ENCODE peak calls at places on chromosomes 4 and X, in eight cellular contexts. One of them, this sample, is unnamed. For H3K4me1 and H3K9me3, the result is how much of the 10 kb centered on the place peaks cover.

GRCh38 chr4:15531792-15532191 is 62.1 kb downstream of the CC2D2A start:
- DNase-seq in pancreas: no peak
- DNase-seq in esophagus muscularis mucosa: no peak
- DNase-seq in tibial nerve: no peak
- DNase-seq in GM23248: no peak
- DNase-seq in colonic mucosa: no peak
- DNase-seq in upper lobe of right lung: no peak
- DNase-seq in CD8-positive, alpha-beta T cell: no peak
- DNase-seq in this sample: no peak

GRCh38 chrX:127128282-127128681 is 308.8 kb downstream of the PRR32 start:
- DNase-seq in tibial nerve: no peak
- DNase-seq in pancreas: no peak
- DNase-seq in upper lobe of right lung: no peak
- DNase-seq in GM23248: no peak
- DNase-seq in CD8-positive, alpha-beta T cell: no peak
- DNase-seq in esophagus muscularis mucosa: no peak
- DNase-seq in colonic mucosa: no peak
- DNase-seq in this sample: no peak

GRCh38 chrX:34764842-34765241 is 107.8 kb upstream of the TMEM47 start:
- DNase-seq in colonic mucosa: no peak
- DNase-seq in CD8-positive, alpha-beta T cell: no peak
- DNase-seq in esophagus muscularis mucosa: no peak
- DNase-seq in GM23248: no peak
- DNase-seq in pancreas: no peak
- DNase-seq in upper lobe of right lung: no peak
- DNase-seq in tibial nerve: no peak
- DNase-seq in this sample: no peak

GRCh38 chr4:16155503-16156169 is 70.6 kb downstream of the TAPT1 start:
- DNase-seq in CD8-positive, alpha-beta T cell: no peak
- DNase-seq in colonic mucosa: no peak
- DNase-seq in pancreas: no peak
- DNase-seq in GM23248: no peak
- DNase-seq in tibial nerve: no peak
- DNase-seq in esophagus muscularis mucosa: no peak
- DNase-seq in upper lobe of right lung: no peak
- DNase-seq in this sample: no peak

GRCh38 chrX:18887177-18887820 is 96.6 kb downstream of the PHKA2 start:
- DNase-seq in upper lobe of right lung: peak
- DNase-seq in pancreas: no peak
- DNase-seq in GM23248: peak
- DNase-seq in esophagus muscularis mucosa: no peak
- DNase-seq in tibial nerve: no peak
- DNase-seq in colonic mucosa: peak
- DNase-seq in CD8-positive, alpha-beta T cell: no peak
- DNase-seq in this sample: no peak

GRCh38 chr4:106245176-106245575 is 70.8 kb downstream of the TBCK start:
- DNase-seq in esophagus muscularis mucosa: no peak
- DNase-seq in CD8-positive, alpha-beta T cell: no peak
- DNase-seq in colonic mucosa: no peak
- DNase-seq in upper lobe of right lung: no peak
- DNase-seq in GM23248: no peak
- DNase-seq in tibial nerve: no peak
- DNase-seq in pancreas: no peak
- DNase-seq in this sample: no peak

GRCh38 chrX:17192111-17192510 is 182.9 kb upstream of the NHS start:
- DNase-seq in esophagus muscularis mucosa: no peak
- DNase-seq in colonic mucosa: no peak
- DNase-seq in CD8-positive, alpha-beta T cell: no peak
- DNase-seq in upper lobe of right lung: no peak
- DNase-seq in GM23248: no peak
- DNase-seq in pancreas: no peak
- DNase-seq in tibial nerve: no peak
- DNase-seq in this sample: no peak

GRCh38 chrX:48467331-48467761 is 2.7 kb downstream of the SLC38A5 start:
- DNase-seq in CD8-positive, alpha-beta T cell: no peak
- DNase-seq in upper lobe of right lung: no peak
- DNase-seq in pancreas: no peak
- DNase-seq in GM23248: peak
- DNase-seq in colonic mucosa: no peak
- DNase-seq in esophagus muscularis mucosa: no peak
- DNase-seq in tibial nerve: no peak
- DNase-seq in this sample: no peak

GRCh38 chr4:140151700-140152014 is 2.3 kb downstream of the MAML3 start:
- DNase-seq in colonic mucosa: peak
- DNase-seq in GM23248: peak
- DNase-seq in upper lobe of right lung: peak
- DNase-seq in CD8-positive, alpha-beta T cell: no peak
- DNase-seq in tibial nerve: peak
- DNase-seq in esophagus muscularis mucosa: peak
- DNase-seq in pancreas: peak
- DNase-seq in this sample: no peak

GRCh38 chr4:112895785-112896184 is 153.7 kb upstream of the ANK2 start:
- DNase-seq in tibial nerve: no peak
- DNase-seq in GM23248: peak
- DNase-seq in CD8-positive, alpha-beta T cell: no peak
- DNase-seq in colonic mucosa: no peak
- DNase-seq in pancreas: no peak
- DNase-seq in upper lobe of right lung: no peak
- DNase-seq in esophagus muscularis mucosa: no peak
- DNase-seq in this sample: no peak

GRCh38 chr4:159410076-159410777 is 307.3 kb downstream of the RAPGEF2 start:
- DNase-seq in tibial nerve: no peak
- DNase-seq in esophagus muscularis mucosa: no peak
- DNase-seq in upper lobe of right lung: no peak
- DNase-seq in GM23248: peak
- DNase-seq in colonic mucosa: no peak
- DNase-seq in CD8-positive, alpha-beta T cell: no peak
- DNase-seq in pancreas: no peak
- DNase-seq in this sample: no peak

GRCh38 chr4:143558823-143559756 is 45.6 kb downstream of the SMARCA5 start:
- DNase-seq in esophagus muscularis mucosa: no peak
- DNase-seq in CD8-positive, alpha-beta T cell: peak
- DNase-seq in colonic mucosa: peak
- DNase-seq in upper lobe of right lung: peak
- DNase-seq in tibial nerve: peak
- DNase-seq in pancreas: peak
- DNase-seq in GM23248: peak
- DNase-seq in this sample: peak

GRCh38 chr4:52983563-52984303 is 121.6 kb downstream of the RASL11B start:
- DNase-seq in GM23248: peak
- DNase-seq in colonic mucosa: peak
- DNase-seq in esophagus muscularis mucosa: no peak
- DNase-seq in tibial nerve: peak
- DNase-seq in upper lobe of right lung: no peak
- DNase-seq in CD8-positive, alpha-beta T cell: no peak
- DNase-seq in pancreas: no peak
- DNase-seq in this sample: no peak

DNA sequence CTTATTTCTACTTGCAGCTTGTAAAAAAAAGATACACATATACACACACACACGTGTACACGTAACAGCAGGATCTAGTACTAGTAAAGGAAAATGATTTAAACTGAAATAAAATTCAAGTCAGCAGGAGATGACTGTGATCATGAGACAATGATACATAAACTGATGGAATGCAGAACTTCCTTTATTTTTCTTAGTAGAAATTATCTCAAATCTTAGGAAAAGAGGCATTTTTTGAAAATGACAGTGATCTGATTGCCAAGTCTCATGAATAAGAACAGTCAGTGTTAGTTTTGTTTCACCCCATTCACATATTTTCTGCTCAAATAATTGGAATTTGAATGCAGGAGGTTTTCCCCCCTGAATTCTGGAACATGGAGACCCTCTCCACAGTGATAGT is 11.2 kb downstream of the APBB2 start:
- DNase-seq in upper lobe of right lung: no peak
- DNase-seq in CD8-positive, alpha-beta T cell: no peak
- DNase-seq in tibial nerve: no peak
- DNase-seq in GM23248: peak
- DNase-seq in esophagus muscularis mucosa: no peak
- DNase-seq in colonic mucosa: no peak
- DNase-seq in pancreas: no peak
- DNase-seq in this sample: no peak
- H3K4me1 ChIP-seq in upper lobe of right lung: under half
- H3K4me1 ChIP-seq in CD8-positive, alpha-beta T cell: under half
- H3K4me1 ChIP-seq in tibial nerve: under half
- H3K4me1 ChIP-seq in GM23248: half or more
- H3K4me1 ChIP-seq in esophagus muscularis mucosa: half or more
- H3K4me1 ChIP-seq in colonic mucosa: under half
- H3K4me1 ChIP-seq in pancreas: under half
- H3K4me1 ChIP-seq in this sample: under half

DNA sequence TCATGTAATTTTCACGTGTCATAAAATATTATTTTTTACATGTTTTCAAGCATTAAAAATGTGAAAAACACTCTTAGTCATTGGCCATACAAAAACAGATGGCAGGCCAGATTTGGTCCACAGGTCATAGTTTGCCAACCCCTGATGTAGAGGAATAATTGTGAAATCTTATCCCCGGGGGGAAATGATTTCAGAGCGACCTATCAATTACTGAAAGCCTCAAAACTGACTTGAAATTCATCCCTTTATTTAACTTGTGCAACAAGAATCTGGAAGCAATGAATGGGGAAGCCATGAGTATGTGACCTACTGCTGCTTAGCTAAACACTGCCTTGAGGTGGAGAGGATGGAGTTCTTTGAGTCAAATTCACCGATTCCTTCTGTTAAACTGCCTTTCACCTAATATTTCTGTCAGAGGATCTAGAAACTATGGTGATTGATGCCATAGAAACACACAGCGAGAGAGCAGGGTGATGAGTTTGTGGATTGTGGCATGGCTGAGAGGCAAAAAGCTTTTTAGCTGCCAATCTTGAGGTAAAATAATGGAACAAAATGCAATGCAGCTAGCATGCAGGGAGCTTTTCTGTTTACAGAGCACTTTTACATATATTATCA is 30.3 kb upstream of the BRS3 start:
- DNase-seq in tibial nerve: peak
- DNase-seq in esophagus muscularis mucosa: no peak
- DNase-seq in CD8-positive, alpha-beta T cell: no peak
- DNase-seq in colonic mucosa: no peak
- DNase-seq in pancreas: no peak
- DNase-seq in upper lobe of right lung: no peak
- DNase-seq in GM23248: no peak
- DNase-seq in this sample: no peak
- H3K9me3 ChIP-seq in tibial nerve: under half
- H3K9me3 ChIP-seq in esophagus muscularis mucosa: under half
- H3K9me3 ChIP-seq in CD8-positive, alpha-beta T cell: under half
- H3K9me3 ChIP-seq in colonic mucosa: under half
- H3K9me3 ChIP-seq in pancreas: under half
- H3K9me3 ChIP-seq in upper lobe of right lung: under half
- H3K9me3 ChIP-seq in GM23248: under half
- H3K9me3 ChIP-seq in this sample: under half

DNA sequence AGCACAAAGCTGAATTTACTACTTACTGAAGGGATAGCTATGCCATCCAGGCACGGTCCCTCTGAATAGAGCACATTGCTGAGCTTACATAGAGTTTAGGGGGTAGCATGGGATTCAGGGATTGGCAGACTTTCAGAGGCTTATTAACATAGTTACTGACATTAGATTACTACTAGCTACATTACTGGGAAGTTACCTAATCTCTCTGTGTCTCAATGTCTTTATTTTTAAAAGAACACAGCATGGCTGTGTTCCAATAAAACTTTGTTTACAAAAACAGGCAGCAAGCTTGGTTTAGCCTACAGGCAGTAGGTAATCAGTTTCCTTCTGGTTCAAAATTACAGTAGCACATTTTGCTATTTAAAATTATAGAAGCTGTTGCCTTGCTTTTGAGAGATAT is 7.0 kb downstream of the KLHL8 start:
- DNase-seq in tibial nerve: no peak
- DNase-seq in colonic mucosa: no peak
- DNase-seq in esophagus muscularis mucosa: no peak
- DNase-seq in GM23248: no peak
- DNase-seq in pancreas: no peak
- DNase-seq in upper lobe of right lung: no peak
- DNase-seq in CD8-positive, alpha-beta T cell: no peak
- DNase-seq in this sample: no peak
- H3K4me3 ChIP-seq in tibial nerve: no peak
- H3K4me3 ChIP-seq in colonic mucosa: no peak
- H3K4me3 ChIP-seq in esophagus muscularis mucosa: no peak
- H3K4me3 ChIP-seq in GM23248: no peak
- H3K4me3 ChIP-seq in pancreas: no peak
- H3K4me3 ChIP-seq in upper lobe of right lung: no peak
- H3K4me3 ChIP-seq in CD8-positive, alpha-beta T cell: no peak
- H3K4me3 ChIP-seq in this sample: no peak

GRCh38 chr4:123443401-123444297 is 47.1 kb downstream of the SPRY1 start:
- DNase-seq in CD8-positive, alpha-beta T cell: no peak
- DNase-seq in pancreas: no peak
- DNase-seq in tibial nerve: no peak
- DNase-seq in GM23248: no peak
- DNase-seq in upper lobe of right lung: no peak
- DNase-seq in esophagus muscularis mucosa: no peak
- DNase-seq in colonic mucosa: peak
- DNase-seq in this sample: no peak

GRCh38 chr4:123444298-123444731 is 47.7 kb downstream of the SPRY1 start:
- DNase-seq in tibial nerve: peak
- DNase-seq in colonic mucosa: peak
- DNase-seq in upper lobe of right lung: peak
- DNase-seq in GM23248: no peak
- DNase-seq in pancreas: no peak
- DNase-seq in esophagus muscularis mucosa: no peak
- DNase-seq in CD8-positive, alpha-beta T cell: peak
- DNase-seq in this sample: peak

GRCh38 chr4:123449362-123449761 is 52.8 kb downstream of the SPRY1 start:
- DNase-seq in pancreas: no peak
- DNase-seq in GM23248: no peak
- DNase-seq in upper lobe of right lung: no peak
- DNase-seq in CD8-positive, alpha-beta T cell: no peak
- DNase-seq in tibial nerve: no peak
- DNase-seq in esophagus muscularis mucosa: no peak
- DNase-seq in colonic mucosa: no peak
- DNase-seq in this sample: no peak

GRCh38 chr4:123449780-123450179 is 53.2 kb downstream of the SPRY1 start:
- DNase-seq in tibial nerve: no peak
- DNase-seq in upper lobe of right lung: no peak
- DNase-seq in GM23248: peak
- DNase-seq in colonic mucosa: no peak
- DNase-seq in esophagus muscularis mucosa: no peak
- DNase-seq in pancreas: no peak
- DNase-seq in CD8-positive, alpha-beta T cell: no peak
- DNase-seq in this sample: no peak

DNA sequence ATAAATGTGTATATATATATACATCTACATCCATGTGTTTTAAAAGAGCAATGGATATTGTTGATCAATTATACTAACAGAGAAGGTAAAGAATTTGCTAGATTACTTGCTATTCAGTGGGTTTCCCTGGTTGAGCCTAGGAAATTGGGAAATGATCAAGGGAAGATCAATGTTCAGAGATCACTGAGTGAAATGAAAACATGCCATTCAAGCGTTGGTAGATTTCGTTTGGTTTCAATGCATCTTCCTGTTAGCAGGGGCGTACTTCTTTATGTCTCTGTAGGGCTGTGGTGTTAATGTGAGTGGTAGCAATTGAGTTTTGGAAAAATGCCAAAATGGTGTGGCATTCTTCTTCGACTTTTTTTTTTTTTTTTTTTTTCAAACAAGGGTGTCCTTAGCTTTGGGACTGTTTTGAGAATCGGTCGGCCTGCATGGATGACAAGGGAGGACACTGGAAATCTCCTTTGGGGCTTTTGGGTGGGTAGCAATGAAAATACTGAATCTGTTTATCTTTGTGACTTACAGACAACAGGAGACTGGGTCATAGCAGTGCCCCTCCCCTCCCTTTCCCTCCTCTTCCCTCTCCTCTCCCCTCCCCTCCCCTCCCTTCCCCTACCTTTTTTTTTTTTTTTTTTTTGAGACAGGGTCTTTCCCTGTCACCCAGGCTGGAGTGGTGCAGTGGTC is 50.3 kb downstream of the SPRY1 start:
- DNase-seq in GM23248: no peak
- DNase-seq in colonic mucosa: no peak
- DNase-seq in CD8-positive, alpha-beta T cell: no peak
- DNase-seq in esophagus muscularis mucosa: no peak
- DNase-seq in upper lobe of right lung: no peak
- DNase-seq in pancreas: no peak
- DNase-seq in tibial nerve: no peak
- DNase-seq in this sample: no peak
- H3K4me1 ChIP-seq in GM23248: under half
- H3K4me1 ChIP-seq in colonic mucosa: under half
- H3K4me1 ChIP-seq in CD8-positive, alpha-beta T cell: under half
- H3K4me1 ChIP-seq in esophagus muscularis mucosa: under half
- H3K4me1 ChIP-seq in upper lobe of right lung: under half
- H3K4me1 ChIP-seq in pancreas: under half
- H3K4me1 ChIP-seq in tibial nerve: under half
- H3K4me1 ChIP-seq in this sample: under half